ENCODE peak calls at places on chromosomes 3 and 15, in four cellular contexts. I is SK-N-SH, S is gastrocnemius medialis, W is AG10803. T is an unnamed sample.

GRCh38 chr3:15148614-15149013 is 49.7 kb upstream of the RBSN start:
- DNase-seq in I (no peak), S (no peak), W (no peak), T (peak)

GRCh38 chr3:181711325-181712135 is at the start of gene SOX2:
- DNase-seq in I (peak), S (no peak), W (peak), T (peak)

GRCh38 chr3:141998674-141999290 is 122.3 kb downstream of the ATP1B3 start:
- DNase-seq in I (peak), S (no peak), W (peak), T (no peak)

GRCh38 chr3:27756877-27757276 is 34.8 kb upstream of the EOMES start:
- DNase-seq in I (no peak), S (no peak), W (no peak), T (no peak)

GRCh38 chr15:85137507-85138175 is 156.0 kb downstream of the PDE8A start:
- DNase-seq in I (no peak), S (no peak), W (no peak), T (no peak)

GRCh38 chr3:46552538-46552937 is 13.6 kb downstream of the LRRC2 start:
- DNase-seq in I (no peak), S (no peak), W (no peak), T (no peak)

GRCh38 chr3:57085211-57085610 is 24.7 kb downstream of the SPATA12 start:
- DNase-seq in I (no peak), S (no peak), W (no peak), T (no peak)

GRCh38 chr3:16945330-16945729 is 60.6 kb downstream of the PLCL2 start:
- DNase-seq in I (no peak), S (no peak), W (peak), T (no peak)

GRCh38 chr3:25603703-25604102 is 61.0 kb downstream of the TOP2B start:
- DNase-seq in I (no peak), S (peak), W (peak), T (no peak)

GRCh38 chr3:173395073-173395411 is 2.5 kb upstream of the NLGN1 start:
- DNase-seq in I (no peak), S (no peak), W (no peak), T (no peak)

GRCh38 chr15:68561901-68562300 is 16.9 kb upstream of the CORO2B start:
- DNase-seq in I (no peak), S (no peak), W (no peak), T (no peak)

GRCh38 chr3:172317481-172317880 is 130.8 kb downstream of the GHSR start:
- DNase-seq in I (no peak), S (no peak), W (no peak), T (no peak)

GRCh38 chr15:94080416-94080815 is 150.9 kb upstream of the MCTP2 start:
- DNase-seq in I (no peak), S (peak), W (peak), T (no peak)

GRCh38 chr3:64686446-64686908 is 1.3 kb downstream of the ADAMTS9 start:
- DNase-seq in I (peak), S (peak), W (peak), T (no peak)

GRCh38 chr3:135324246-135324645 is 529.2 kb downstream of the EPHB1 start:
- DNase-seq in I (no peak), S (no peak), W (no peak), T (no peak)

GRCh38 chr3:177470200-177470941 is 273.1 kb upstream of the TBL1XR1 start:
- DNase-seq in I (no peak), S (no peak), W (peak), T (peak)

GRCh38 chr3:61632568-61633175 is 71.3 kb downstream of the PTPRG start:
- DNase-seq in I (no peak), S (no peak), W (peak), T (no peak)

GRCh38 chr3:10445561-10445960 is 59.8 kb downstream of the ATP2B2 start:
- DNase-seq in I (no peak), S (no peak), W (peak), T (no peak)

GRCh38 chr3:123119802-123120201 is 53.0 kb downstream of the PDIA5 start:
- DNase-seq in I (no peak), S (no peak), W (no peak), T (peak)

GRCh38 chr3:56801151-56801596 is 575 bp downstream of the ARHGEF3 start:
- DNase-seq in I (no peak), S (no peak), W (no peak), T (no peak)

GRCh38 chr15:69660658-69661405 is 208.2 kb downstream of the RPLP1 start:
- DNase-seq in I (no peak), S (no peak), W (no peak), T (no peak)

GRCh38 chr15:57495037-57495436 is 96.7 kb upstream of the MYZAP start:
- DNase-seq in I (no peak), S (no peak), W (peak), T (no peak)

DNA sequence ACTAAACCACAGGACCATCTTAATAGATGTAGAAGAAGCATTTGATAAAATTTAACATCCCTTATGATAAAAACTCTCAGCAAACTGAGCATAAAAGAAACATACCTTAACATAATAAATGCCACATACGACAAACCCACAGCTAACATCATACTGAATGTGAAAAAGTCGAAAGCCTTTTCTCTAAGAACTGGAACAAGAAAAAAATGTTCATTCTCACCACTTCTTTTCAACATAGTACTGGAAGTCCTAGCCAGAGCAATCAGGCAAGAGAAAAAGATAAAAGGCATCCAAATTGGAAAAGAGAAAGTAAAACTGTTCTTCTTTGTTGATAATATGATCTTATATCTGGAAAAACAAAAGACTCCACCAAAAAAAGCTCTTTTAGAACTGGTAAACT is 134.2 kb downstream of the RPL22L1 start:
- DNase-seq in I (no peak), S (no peak), W (no peak), T (no peak)
- H3K4me3 ChIP-seq in I (no peak), S (no peak), W (peak), T (no peak)

GRCh38 chr15:35547775-35548364 is 1.9 kb upstream of the DPH6 start:
- DNase-seq in I (no peak), S (no peak), W (no peak), T (no peak)

GRCh38 chr15:35546581-35547381 is 816 bp upstream of the DPH6 start:
- DNase-seq in I (no peak), S (no peak), W (no peak), T (peak)

GRCh38 chr15:35545825-35546580 is at the start of gene DPH6:
- DNase-seq in I (peak), S (peak), W (peak), T (peak)

GRCh38 chr15:35548435-35548834 is 2.5 kb upstream of the DPH6 start:
- DNase-seq in I (no peak), S (no peak), W (no peak), T (no peak)

DNA sequence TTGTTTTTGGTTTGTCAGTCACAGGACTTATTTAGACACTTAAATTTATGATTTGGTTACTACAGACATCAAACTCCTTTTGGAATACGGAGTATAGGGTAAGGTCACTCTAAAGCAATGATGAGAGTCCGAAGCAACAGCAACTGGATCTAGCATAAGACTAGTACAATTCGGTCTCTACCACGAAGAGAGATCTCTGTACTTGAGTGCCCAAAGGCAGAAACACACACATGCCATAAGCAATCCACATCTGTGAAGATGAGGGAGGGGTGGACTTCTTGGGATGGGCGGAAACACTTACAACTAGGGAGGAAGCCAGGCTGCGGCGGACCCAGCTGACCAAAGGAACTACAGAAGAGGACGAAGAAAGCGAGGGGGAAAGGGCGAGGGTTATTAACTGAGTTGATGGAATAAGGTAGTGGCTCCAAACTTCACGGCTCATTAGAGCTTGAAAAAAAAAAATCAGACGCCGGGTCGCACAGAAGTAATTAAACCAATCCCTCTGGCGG is 595 bp downstream of the DPH6 start:
- DNase-seq in I (peak), S (peak), W (peak), T (peak)
- TF ChIP-seq CTCF in I (no peak), S (no peak), W (no peak), T (peak)

GRCh38 chr15:52466716-52467115 is 62.0 kb downstream of the MYO5A start:
- DNase-seq in I (no peak), S (no peak), W (no peak), T (no peak)
- H3K4me3 ChIP-seq in I (no peak), S (no peak), W (no peak), T (no peak)

GRCh38 chr3:137110392-137110996 is 152.7 kb downstream of the IL20RB start:
- DNase-seq in I (peak), S (no peak), W (peak), T (peak)
- TF ChIP-seq CTCF in I (peak), S (peak), W (peak), T (peak)

DNA sequence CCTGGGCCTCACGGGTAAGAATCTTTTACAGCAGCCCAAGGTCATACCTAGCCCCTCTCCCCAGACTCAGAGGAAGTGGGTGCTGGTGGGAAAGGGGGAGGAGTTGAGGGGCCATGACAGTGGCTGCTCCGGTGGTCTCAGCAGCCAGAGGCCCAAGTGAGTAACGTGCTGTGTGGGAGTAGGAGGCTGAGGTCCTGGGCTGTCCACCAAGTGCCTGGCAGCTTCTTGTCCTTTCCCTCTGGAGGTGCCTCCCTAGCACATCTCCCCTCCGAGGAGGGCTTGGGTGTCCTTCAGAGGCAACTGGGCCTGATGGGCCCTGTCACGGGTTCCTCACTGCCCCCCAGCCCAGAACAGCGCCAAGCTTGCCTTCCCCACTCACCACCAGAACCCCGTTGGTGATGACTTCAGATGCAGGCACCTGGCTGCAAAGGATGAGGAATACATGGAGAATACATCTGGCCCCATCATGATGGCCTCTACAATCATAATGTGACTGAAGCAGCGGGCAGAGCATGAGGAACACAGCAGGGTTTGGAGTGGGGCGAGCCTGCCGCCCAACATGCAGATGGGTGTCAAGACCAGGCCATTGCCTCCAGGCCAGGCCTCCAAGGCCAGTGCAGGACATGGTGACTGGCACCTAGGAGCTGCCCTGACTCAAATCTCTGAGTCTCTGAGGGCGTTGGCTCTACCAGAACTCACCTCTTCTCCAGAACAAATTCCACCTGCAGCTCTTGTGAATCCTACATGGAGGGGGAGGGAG is 3.3 kb downstream of the PLA2G4F start:
- DNase-seq in I (no peak), S (no peak), W (no peak), T (no peak)
- H3K4me3 ChIP-seq in I (no peak), S (peak), W (no peak), T (no peak)

GRCh38 chr3:42830437-42831320 is 21.4 kb downstream of the ACKR2 start:
- DNase-seq in I (peak), S (no peak), W (peak), T (peak)
- TF ChIP-seq CTCF in I (peak), S (peak), W (peak), T (peak)

DNA sequence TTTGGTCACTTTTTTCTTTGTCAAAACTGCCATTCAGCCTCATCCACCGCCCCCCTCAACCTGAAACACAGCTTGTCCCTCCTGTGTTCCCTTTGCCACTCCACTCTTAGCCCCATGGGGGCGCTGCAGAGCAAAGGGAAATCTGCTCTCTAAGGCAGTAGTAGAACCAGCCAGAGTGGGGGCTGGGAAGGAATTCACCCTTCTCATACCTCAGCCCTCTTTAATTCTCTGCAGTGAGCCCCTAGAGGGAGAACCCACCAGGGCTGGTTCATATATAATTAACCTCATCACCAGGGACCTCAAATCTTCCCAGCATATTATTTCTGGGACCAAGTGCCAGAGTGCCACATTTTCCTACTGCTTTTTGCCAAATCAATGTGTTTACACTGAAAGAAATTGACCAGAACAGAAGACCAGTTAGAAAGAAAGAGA is 2.8 kb upstream of the BCL6 start:
- DNase-seq in I (peak), S (peak), W (peak), T (peak)
- H3K4me3 ChIP-seq in I (no peak), S (peak), W (no peak), T (no peak)

GRCh38 chr15:29700296-29700695 is 122.0 kb downstream of the TJP1 start:
- DNase-seq in I (no peak), S (no peak), W (no peak), T (no peak)
- TF ChIP-seq CTCF in I (no peak), S (no peak), W (no peak), T (no peak)

DNA sequence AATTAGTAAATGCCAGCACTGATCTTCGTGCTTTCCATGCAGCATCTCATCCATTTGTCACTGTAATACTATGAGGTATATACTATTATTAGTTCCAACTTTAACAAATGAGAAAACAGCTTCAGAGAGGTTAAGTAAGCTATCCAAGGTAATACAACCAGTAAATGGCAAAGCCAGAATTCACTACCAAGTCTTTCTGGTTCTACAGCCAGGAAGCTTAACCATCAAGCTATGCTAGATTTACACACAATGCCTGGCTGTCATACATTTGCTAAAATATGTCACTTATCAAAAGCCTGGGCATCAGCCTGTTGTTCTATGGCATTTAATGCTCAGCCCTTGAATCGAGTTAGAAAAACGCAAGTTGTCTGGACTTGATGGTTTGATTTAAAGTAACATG is 32.6 kb downstream of the TMOD2 start:
- DNase-seq in I (no peak), S (no peak), W (no peak), T (no peak)
- H3K4me3 ChIP-seq in I (no peak), S (no peak), W (no peak), T (no peak)

DNA sequence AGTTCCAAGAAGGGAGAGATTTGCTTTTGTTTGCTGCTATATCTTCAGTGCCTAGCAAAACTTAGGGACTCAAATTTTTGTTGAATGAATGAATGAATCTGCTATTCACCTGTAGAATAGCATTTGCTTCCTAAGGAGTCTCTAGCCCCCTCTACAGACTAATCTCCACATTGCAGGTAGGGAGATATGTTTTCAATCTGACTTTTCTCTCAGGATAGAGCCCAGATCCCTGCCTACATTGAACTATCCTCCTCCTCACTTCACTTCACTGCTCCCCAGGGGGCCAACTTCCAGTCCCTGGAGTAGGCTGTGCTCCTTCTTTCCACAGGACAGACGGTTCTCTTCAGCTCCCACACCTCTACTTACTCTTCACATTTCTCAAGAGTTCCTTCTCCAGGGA is 81.9 kb upstream of the PTX3 start:
- DNase-seq in I (no peak), S (no peak), W (no peak), T (no peak)
- TF ChIP-seq CTCF in I (peak), S (peak), W (peak), T (peak)

T was measured in BE2C.